ENCODE peak calls at places on chromosomes 13 and 19, in five cellular contexts. Z, F, P, H and M are unnamed samples.

GRCh38 chr19:15316498-15316897 is 15.8 kb downstream of the BRD4 start:
- DNase-seq in F (peak; percentile 34), P (no peak), H (no peak), Z (no peak), M (no peak)

GRCh38 chr13:107441279-107441678 is 774.1 kb downstream of the LIG4 start:
- DNase-seq in P (no peak), F (peak; percentile 20), H (no peak), Z (no peak), M (no peak)

GRCh38 chr13:105291987-105292386 is 1243.5 kb downstream of the EFNB2 start:
- DNase-seq in H (no peak), Z (no peak), F (no peak), P (no peak), M (no peak)

GRCh38 chr13:99926014-99926731 is 45.4 kb downstream of the ZIC5 start:
- DNase-seq in F (no peak), Z (no peak), H (no peak), P (no peak), M (no peak)

GRCh38 chr13:23696610-23697009 is 126.4 kb downstream of the TNFRSF19 start:
- DNase-seq in F (no peak), P (peak; percentile 61), Z (no peak), H (no peak), M (no peak)

GRCh38 chr13:45784755-45785675 is 66.5 kb downstream of the SIAH3 start:
- DNase-seq in F (no peak), H (no peak), P (no peak), Z (no peak), M (no peak)

GRCh38 chr19:17296278-17296677 is 6.9 kb downstream of the ABHD8 start:
- DNase-seq in H (no peak), F (no peak), P (no peak), Z (no peak), M (no peak)

GRCh38 chr13:59461411-59461810 is 702.3 kb downstream of the DIAPH3 start:
- DNase-seq in Z (no peak), H (no peak), P (no peak), F (no peak), M (no peak)

GRCh38 chr13:28401303-28402056 is 93.4 kb downstream of the FLT1 start:
- DNase-seq in P (no peak), H (no peak), Z (no peak), F (peak; percentile 84), M (no peak)

GRCh38 chr13:71863249-71863648 is 3.8 kb downstream of the DACH1 start:
- DNase-seq in P (no peak), Z (no peak), F (no peak), H (no peak), M (no peak)

GRCh38 chr19:28508666-28509065 is 704.3 kb downstream of the UQCRFS1 start:
- DNase-seq in F (no peak), Z (no peak), P (no peak), H (no peak), M (no peak)

GRCh38 chr13:96090240-96091101 is 564 bp downstream of the HS6ST3 start:
- DNase-seq in F (peak; percentile 13), Z (no peak), P (peak; percentile 78), H (no peak), M (no peak)

DNA sequence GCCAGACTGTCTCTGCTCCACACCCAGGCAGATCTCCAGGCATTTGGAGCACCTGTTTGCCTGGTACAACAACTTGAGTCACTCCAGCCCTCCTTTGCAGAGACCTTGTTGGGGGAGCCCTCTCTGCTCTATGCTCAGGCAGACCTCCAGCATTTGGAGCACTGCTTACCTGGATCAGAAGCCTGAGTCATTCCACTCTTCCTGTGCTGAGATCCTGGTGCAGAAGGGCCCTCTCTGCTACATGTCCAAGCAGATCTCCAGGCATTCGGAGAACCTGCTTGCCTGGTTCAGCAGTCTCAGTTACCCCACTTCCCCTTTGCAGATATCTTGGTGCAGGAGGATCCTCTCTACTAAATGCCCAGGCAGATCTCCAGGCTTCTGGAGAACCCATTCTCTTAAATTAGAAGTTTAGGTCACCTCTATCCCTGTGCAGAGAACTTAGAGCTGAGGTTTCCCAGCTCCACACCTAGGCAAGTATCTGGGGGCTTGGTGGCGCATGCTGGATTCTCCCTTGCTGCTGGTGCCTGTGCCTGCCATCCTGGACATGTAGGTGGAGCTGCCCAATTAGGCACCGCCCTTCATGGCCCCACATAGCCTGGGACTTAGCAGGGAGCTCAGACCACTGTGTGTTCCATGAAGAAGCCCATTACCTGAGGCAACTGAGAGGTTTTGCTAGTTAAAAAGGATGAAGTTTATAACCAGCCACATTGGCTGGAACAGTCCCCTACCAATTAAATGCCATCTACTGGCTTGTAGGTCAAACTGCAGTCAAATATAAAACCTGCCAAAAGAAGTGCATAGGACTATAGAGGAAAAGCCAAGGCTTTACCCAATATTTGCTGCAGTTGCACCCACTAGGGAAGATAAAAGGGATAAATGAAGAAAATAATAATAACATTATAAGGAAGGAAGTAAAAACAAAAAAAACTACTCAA is 97.6 kb upstream of the SLITRK6 start:
- DNase-seq in F (no peak), P (peak; percentile 61), Z (no peak), H (no peak), M (no peak)
- H3K4me3 ChIP-seq in F (no peak overlapping the region), P (no peak overlapping the region), Z (no peak overlapping the region), H (no peak overlapping the region), M (no peak overlapping the region)

DNA sequence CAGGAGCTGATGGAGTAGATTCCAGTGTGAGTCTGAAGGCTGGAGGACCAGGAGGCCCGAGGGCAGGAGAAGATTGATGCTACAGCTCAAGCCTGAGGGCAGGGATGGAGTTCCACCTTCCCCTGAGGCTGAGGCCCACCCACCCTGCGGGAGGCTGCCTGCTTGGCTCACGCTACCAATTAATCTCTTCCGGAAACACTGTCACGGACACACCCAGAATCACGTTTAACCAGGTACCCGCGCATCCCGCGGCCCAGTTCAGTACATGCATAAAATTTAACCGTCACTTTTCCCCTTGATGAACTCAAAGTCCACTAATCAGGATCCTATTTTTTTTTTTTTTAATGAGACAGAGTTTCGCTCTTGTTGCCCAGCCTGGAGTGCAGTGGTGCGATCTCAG is 5.2 kb upstream of the ZNF628 start:
- DNase-seq in P (no peak), Z (no peak), F (no peak), H (no peak), M (no peak)
- TF ChIP-seq CTCF in P (no peak), Z (no peak), F (no peak), H (no peak), M (no peak)

DNA sequence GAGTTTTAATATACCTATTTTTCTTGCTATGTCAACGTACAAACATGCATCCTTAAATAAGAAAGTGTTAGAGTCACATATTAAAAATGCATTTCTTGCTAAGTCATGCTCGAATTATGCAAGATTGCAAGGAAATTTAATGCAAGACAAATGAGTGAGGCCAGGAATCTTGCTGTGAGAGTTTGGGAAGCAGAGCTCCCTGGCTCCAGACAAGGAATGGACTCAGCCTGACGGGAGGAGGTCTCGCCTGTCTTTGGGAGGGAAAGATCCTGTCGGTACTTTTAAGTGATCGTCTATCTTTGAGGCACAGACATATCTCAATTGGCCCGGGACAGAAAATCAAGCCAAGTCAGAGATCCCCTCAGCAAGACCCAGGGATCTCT is 39.2 kb downstream of the RFX2 start:
- DNase-seq in P (no peak), H (no peak), F (peak; percentile 76), Z (peak; percentile 16), M (no peak)
- H3K4me3 ChIP-seq in P (no peak overlapping the region), H (no peak overlapping the region), F (no peak overlapping the region), Z (no peak overlapping the region), M (no peak overlapping the region)

GRCh38 chr19:58557253-58558065 is 952 bp downstream of the UBE2M start:
- DNase-seq in P (no peak), F (no peak), Z (no peak), H (no peak), M (no peak)
- TF ChIP-seq CTCF in P (no peak), F (no peak), Z (no peak), H (no peak), M (no peak)

GRCh38 chr19:40337594-40337993 is 10.6 kb downstream of the C19orf47 start:
- DNase-seq in H (no peak), Z (no peak), P (no peak), F (no peak), M (no peak)

GRCh38 chr19:40337107-40337506 is 11.1 kb downstream of the C19orf47 start:
- DNase-seq in H (no peak), Z (no peak), P (no peak), F (no peak), M (no peak)

GRCh38 chr19:40341601-40342482 is 6.4 kb downstream of the C19orf47 start:
- DNase-seq in Z (peak; percentile 92), H (peak; percentile 72), P (no peak), F (no peak), M (no peak)

GRCh38 chr19:40335855-40336700 is 12.1 kb downstream of the C19orf47 start:
- DNase-seq in P (no peak), H (no peak), Z (no peak), F (no peak), M (no peak)

DNA sequence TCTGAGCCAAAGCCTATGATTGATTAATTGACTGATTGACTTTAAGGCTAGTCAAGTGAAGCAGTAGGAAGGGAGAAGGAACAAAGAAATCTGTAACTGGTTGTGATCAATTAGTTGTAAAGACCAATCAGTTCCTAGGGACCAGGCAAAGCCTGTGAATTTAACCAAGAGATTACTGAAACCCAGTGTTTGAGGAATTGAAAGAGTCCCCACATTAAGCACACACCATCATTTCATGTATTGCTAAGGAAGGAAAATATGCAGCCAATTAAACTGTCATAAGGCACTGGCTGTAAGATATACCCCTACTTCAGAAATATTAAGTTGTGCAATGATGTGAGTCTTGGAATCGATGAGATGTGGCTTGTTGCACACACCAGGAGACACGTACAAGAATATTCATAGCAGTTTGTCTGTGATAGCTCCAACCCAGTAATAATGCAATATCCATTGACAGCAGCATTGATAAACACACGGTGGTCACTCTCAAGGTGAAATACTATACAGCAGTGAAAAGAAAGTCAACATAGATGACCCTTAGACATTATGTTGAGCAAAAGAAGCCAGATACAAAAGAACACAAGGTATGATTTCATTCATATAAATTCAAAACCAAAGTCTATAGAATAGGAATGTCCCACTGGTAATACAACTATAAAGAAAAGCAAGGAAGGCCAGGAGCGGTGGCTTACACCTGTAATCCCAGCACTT is 9.0 kb downstream of the C19orf47 start:
- DNase-seq in H (no peak), P (no peak), Z (no peak), F (no peak), M (no peak)
- H3K4me3 ChIP-seq in H (no peak overlapping the region), P (no peak overlapping the region), Z (no peak overlapping the region), F (no peak overlapping the region), M (no peak overlapping the region)

DNA sequence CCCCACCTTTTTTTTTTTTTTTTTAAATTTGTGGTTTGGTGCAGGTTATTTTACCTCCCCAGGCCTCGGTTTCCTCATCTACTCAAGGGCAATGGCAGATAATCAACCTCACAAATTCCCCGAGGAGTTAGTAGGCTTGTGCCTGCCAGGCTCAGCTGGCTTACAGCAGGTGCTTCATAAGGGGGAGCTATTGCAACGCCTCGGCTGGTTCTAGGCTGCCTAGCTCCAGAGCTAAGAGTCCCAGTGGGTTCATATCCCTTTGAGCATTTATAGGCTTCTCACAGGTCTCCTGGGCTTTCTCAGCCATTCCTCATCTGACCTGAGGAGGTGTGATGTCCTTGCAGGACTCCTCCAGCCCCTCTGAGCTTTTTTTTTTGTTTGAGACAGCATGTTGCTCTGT is 10.6 kb downstream of the BCKDHA start:
- DNase-seq in H (no peak), F (no peak), P (peak; percentile 78), Z (no peak), M (no peak)
- TF ChIP-seq CTCF in H (peak; percentile 10), F (no peak), P (peak; percentile 53), Z (no peak), M (no peak)

GRCh38 chr19:35938282-35939224 is 2.4 kb downstream of the LRFN3 start:
- DNase-seq in Z (no peak), P (no peak), H (no peak), F (no peak), M (no peak)
- H3K4me3 ChIP-seq in Z (no peak overlapping the region), P (peak overlapping the region; percentile 87), H (no peak overlapping the region), F (no peak overlapping the region), M (no peak overlapping the region)